ENCODE peak calls at places on chromosome 1, in four cellular contexts. G is fibroblast of the aortic adventitia, N is OCI-LY7, D is thoracic aorta. W is an unnamed sample.
A peak's percentile ranks its signal among the peaks of the same experiment; 100 is the strongest.

GRCh38 chr1:114334297-114334696 is 176.7 kb downstream of the TRIM33 start:
- DNase-seq in G (no peak), N (no peak), D (no peak), W (no peak)

GRCh38 chr1:60745444-60745843 is 336.9 kb upstream of the NFIA start:
- DNase-seq in G (no peak), N (no peak), D (no peak), W (no peak)

GRCh38 chr1:53410691-53411090 is 48.5 kb upstream of the DMRTB1 start:
- DNase-seq in G (no peak), N (no peak), D (no peak), W (no peak)

GRCh38 chr1:82392946-82393345 is 592.2 kb downstream of the ADGRL2 start:
- DNase-seq in G (peak; percentile 12), N (no peak), D (no peak), W (peak; percentile 3)

GRCh38 chr1:193187114-193187513 is 701 bp upstream of the B3GALT2 start:
- DNase-seq in G (no peak), N (no peak), D (no peak), W (no peak)

GRCh38 chr1:185398022-185398421 is 81.0 kb upstream of the IVNS1ABP start:
- DNase-seq in G (no peak), N (no peak), D (no peak), W (no peak)

GRCh38 chr1:174217787-174218574 is 58.7 kb downstream of the RABGAP1L start:
- DNase-seq in G (peak; percentile 68), N (peak; percentile 63), D (no peak), W (peak; percentile 55)

GRCh38 chr1:53111073-53111556 is 31.3 kb downstream of the SLC1A7 start:
- DNase-seq in G (no peak), N (no peak), D (no peak), W (peak; percentile 39)

GRCh38 chr1:25369241-25369640 is 31.1 kb downstream of the TMEM50A start:
- DNase-seq in G (no peak), N (no peak), D (no peak), W (no peak)

GRCh38 chr1:28456078-28456477 is 49.8 kb upstream of the RCC1 start:
- DNase-seq in G (peak; percentile 68), N (peak; percentile 40), D (no peak), W (peak; percentile 82)

GRCh38 chr1:207088731-207089626 is at the start of gene C4BPB:
- DNase-seq in G (no peak), N (no peak), D (no peak), W (no peak)

GRCh38 chr1:7973086-7973485 is 11.6 kb downstream of the PARK7 start:
- DNase-seq in G (no peak), N (no peak), D (no peak), W (no peak)

GRCh38 chr1:24384251-24385090 is 29.1 kb downstream of the STPG1 start:
- DNase-seq in G (peak; percentile 69), N (no peak), D (no peak), W (peak; percentile 54)

GRCh38 chr1:246165826-246166709 is 341.0 kb downstream of the SMYD3 start:
- DNase-seq in G (no peak), N (no peak), D (no peak), W (no peak)

GRCh38 chr1:47934243-47934805 is 62.9 kb downstream of the TRABD2B start:
- DNase-seq in G (peak; percentile 61), N (no peak), D (no peak), W (no peak)

DNA sequence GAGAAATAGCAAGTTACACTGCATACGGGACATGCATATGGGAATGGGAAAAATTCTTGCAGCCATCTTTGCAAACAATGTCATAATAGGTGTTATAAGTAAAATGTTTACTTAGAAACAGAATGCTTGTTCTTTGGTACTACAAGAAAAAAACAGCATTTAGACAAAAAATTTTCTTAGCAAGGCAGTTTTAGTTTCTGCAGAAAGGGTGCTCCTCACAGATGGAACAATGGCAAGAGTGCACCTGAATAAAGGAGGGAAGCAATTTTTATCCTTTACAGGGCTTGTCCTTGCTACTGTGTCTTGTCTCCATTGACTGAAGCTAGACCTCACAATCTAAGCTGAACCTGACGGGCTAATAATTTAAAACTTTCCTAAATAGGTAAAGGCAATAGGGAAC is 79.2 kb upstream of the DESI2 start:
- DNase-seq in G (no peak), N (no peak), D (no peak), W (no peak)
- H3K4me3 ChIP-seq in G (no peak overlapping the region), N (no peak overlapping the region), D (no peak overlapping the region), W (no peak overlapping the region)

GRCh38 chr1:180397190-180397589 is 105.2 kb downstream of the ACBD6 start:
- DNase-seq in G (no peak), N (no peak), D (no peak), W (no peak)
- TF ChIP-seq CTCF in G (no peak), N (no peak), D (no peak), W (no peak)

GRCh38 chr1:195594322-195594721 is 1013.9 kb downstream of the KCNT2 start:
- DNase-seq in G (no peak), N (no peak), D (no peak), W (no peak)
- H3K4me3 ChIP-seq in G (no peak overlapping the region), N (no peak overlapping the region), D (no peak overlapping the region), W (no peak overlapping the region)

GRCh38 chr1:108327534-108328462 is 83.9 kb upstream of the NBPF4 start:
- DNase-seq in G (no peak), N (no peak), D (no peak), W (no peak)
- TF ChIP-seq CTCF in G (no peak), N (peak; percentile 23), D (no peak), W (no peak)

GRCh38 chr1:153566414-153567371 is 1.0 kb upstream of the S100A2 start:
- DNase-seq in G (peak; percentile 98), N (no peak), D (peak; percentile 98), W (peak; percentile 99)
- H3K4me3 ChIP-seq in G (no peak overlapping the region), N (no peak overlapping the region), D (peak overlapping the region; percentile 36), W (no peak overlapping the region)